ENCODE peak calls at places on chromosome 2, in ten cellular contexts. One of them, this sample, is unnamed.

GRCh38 chr2:33406622-33407021 is 69.8 kb upstream of the RASGRP3 start:
- DNase-seq in astrocyte: peak; percentile 70
- DNase-seq in T-helper 2 cell: no peak
- DNase-seq in endothelial cell of umbilical vein: no peak
- DNase-seq in AG10803: peak; percentile 76
- DNase-seq in CD4-positive, CD25-positive, alpha-beta regulatory T cell: no peak
- DNase-seq in fibroblast of pulmonary artery: no peak
- DNase-seq in NCI-H1694 treated with DMSO at 0.1 percent for 48 hours: no peak
- DNase-seq in KG1: no peak
- DNase-seq in NCI-H1092 treated with DMSO at 0.1 percent for 48 hours: no peak
- DNase-seq in this sample: no peak

GRCh38 chr2:237482485-237482884 is 4.6 kb upstream of the MLPH start:
- DNase-seq in astrocyte: no peak
- DNase-seq in T-helper 2 cell: no peak
- DNase-seq in endothelial cell of umbilical vein: no peak
- DNase-seq in AG10803: peak; percentile 62
- DNase-seq in CD4-positive, CD25-positive, alpha-beta regulatory T cell: no peak
- DNase-seq in fibroblast of pulmonary artery: no peak
- DNase-seq in NCI-H1694 treated with DMSO at 0.1 percent for 48 hours: no peak
- DNase-seq in KG1: no peak
- DNase-seq in NCI-H1092 treated with DMSO at 0.1 percent for 48 hours: peak; percentile 86
- DNase-seq in this sample: no peak

GRCh38 chr2:37322368-37322767 is 2.3 kb downstream of the PRKD3 start:
- DNase-seq in astrocyte: peak; percentile 42
- DNase-seq in T-helper 2 cell: no peak
- DNase-seq in endothelial cell of umbilical vein: peak; percentile 54
- DNase-seq in AG10803: peak; percentile 68
- DNase-seq in CD4-positive, CD25-positive, alpha-beta regulatory T cell: no peak
- DNase-seq in fibroblast of pulmonary artery: peak; percentile 55
- DNase-seq in NCI-H1694 treated with DMSO at 0.1 percent for 48 hours: no peak
- DNase-seq in KG1: no peak
- DNase-seq in NCI-H1092 treated with DMSO at 0.1 percent for 48 hours: no peak
- DNase-seq in this sample: no peak

GRCh38 chr2:119469661-119470297 is 38.1 kb downstream of the TMEM37 start:
- DNase-seq in astrocyte: no peak
- DNase-seq in T-helper 2 cell: no peak
- DNase-seq in endothelial cell of umbilical vein: no peak
- DNase-seq in AG10803: no peak
- DNase-seq in CD4-positive, CD25-positive, alpha-beta regulatory T cell: no peak
- DNase-seq in fibroblast of pulmonary artery: no peak
- DNase-seq in NCI-H1694 treated with DMSO at 0.1 percent for 48 hours: no peak
- DNase-seq in KG1: no peak
- DNase-seq in NCI-H1092 treated with DMSO at 0.1 percent for 48 hours: peak; percentile 77
- DNase-seq in this sample: no peak

GRCh38 chr2:239498981-239499633 is 98.3 kb upstream of the HDAC4 start:
- DNase-seq in astrocyte: peak; percentile 57
- DNase-seq in T-helper 2 cell: no peak
- DNase-seq in endothelial cell of umbilical vein: no peak
- DNase-seq in AG10803: peak; percentile 66
- DNase-seq in CD4-positive, CD25-positive, alpha-beta regulatory T cell: no peak
- DNase-seq in fibroblast of pulmonary artery: peak; percentile 57
- DNase-seq in NCI-H1694 treated with DMSO at 0.1 percent for 48 hours: no peak
- DNase-seq in KG1: no peak
- DNase-seq in NCI-H1092 treated with DMSO at 0.1 percent for 48 hours: no peak
- DNase-seq in this sample: no peak

GRCh38 chr2:12488365-12488972 is 228.3 kb upstream of the TRIB2 start:
- DNase-seq in astrocyte: no peak
- DNase-seq in T-helper 2 cell: no peak
- DNase-seq in endothelial cell of umbilical vein: no peak
- DNase-seq in AG10803: no peak
- DNase-seq in CD4-positive, CD25-positive, alpha-beta regulatory T cell: peak; percentile 56
- DNase-seq in fibroblast of pulmonary artery: no peak
- DNase-seq in NCI-H1694 treated with DMSO at 0.1 percent for 48 hours: no peak
- DNase-seq in KG1: no peak
- DNase-seq in NCI-H1092 treated with DMSO at 0.1 percent for 48 hours: no peak
- DNase-seq in this sample: no peak

GRCh38 chr2:30761226-30761625 is 46.0 kb downstream of the CAPN13 start:
- DNase-seq in astrocyte: no peak
- DNase-seq in T-helper 2 cell: no peak
- DNase-seq in endothelial cell of umbilical vein: no peak
- DNase-seq in AG10803: no peak
- DNase-seq in CD4-positive, CD25-positive, alpha-beta regulatory T cell: no peak
- DNase-seq in fibroblast of pulmonary artery: no peak
- DNase-seq in NCI-H1694 treated with DMSO at 0.1 percent for 48 hours: no peak
- DNase-seq in KG1: no peak
- DNase-seq in NCI-H1092 treated with DMSO at 0.1 percent for 48 hours: no peak
- DNase-seq in this sample: no peak

GRCh38 chr2:241030883-241031282 is 32.5 kb downstream of the SNED1 start:
- DNase-seq in astrocyte: no peak
- DNase-seq in T-helper 2 cell: no peak
- DNase-seq in endothelial cell of umbilical vein: no peak
- DNase-seq in AG10803: no peak
- DNase-seq in CD4-positive, CD25-positive, alpha-beta regulatory T cell: no peak
- DNase-seq in fibroblast of pulmonary artery: no peak
- DNase-seq in NCI-H1694 treated with DMSO at 0.1 percent for 48 hours: no peak
- DNase-seq in KG1: no peak
- DNase-seq in NCI-H1092 treated with DMSO at 0.1 percent for 48 hours: no peak
- DNase-seq in this sample: no peak

GRCh38 chr2:128746356-128746755 is 427.7 kb upstream of the HS6ST1 start:
- DNase-seq in astrocyte: peak; percentile 97
- DNase-seq in T-helper 2 cell: no peak
- DNase-seq in endothelial cell of umbilical vein: no peak
- DNase-seq in AG10803: no peak
- DNase-seq in CD4-positive, CD25-positive, alpha-beta regulatory T cell: no peak
- DNase-seq in fibroblast of pulmonary artery: peak; percentile 96
- DNase-seq in NCI-H1694 treated with DMSO at 0.1 percent for 48 hours: no peak
- DNase-seq in KG1: no peak
- DNase-seq in NCI-H1092 treated with DMSO at 0.1 percent for 48 hours: no peak
- DNase-seq in this sample: no peak

GRCh38 chr2:238596571-238597551 is 170.1 kb downstream of the ASB1 start:
- DNase-seq in astrocyte: peak; percentile 93
- DNase-seq in T-helper 2 cell: no peak
- DNase-seq in endothelial cell of umbilical vein: peak; percentile 93
- DNase-seq in AG10803: peak; percentile 96
- DNase-seq in CD4-positive, CD25-positive, alpha-beta regulatory T cell: no peak
- DNase-seq in fibroblast of pulmonary artery: peak; percentile 97
- DNase-seq in NCI-H1694 treated with DMSO at 0.1 percent for 48 hours: no peak
- DNase-seq in KG1: no peak
- DNase-seq in NCI-H1092 treated with DMSO at 0.1 percent for 48 hours: peak; percentile 1
- DNase-seq in this sample: no peak

GRCh38 chr2:55026202-55026601 is 24.0 kb downstream of the RTN4 start:
- DNase-seq in astrocyte: no peak
- DNase-seq in T-helper 2 cell: no peak
- DNase-seq in endothelial cell of umbilical vein: peak; percentile 22
- DNase-seq in AG10803: peak; percentile 77
- DNase-seq in CD4-positive, CD25-positive, alpha-beta regulatory T cell: no peak
- DNase-seq in fibroblast of pulmonary artery: peak; percentile 75
- DNase-seq in NCI-H1694 treated with DMSO at 0.1 percent for 48 hours: no peak
- DNase-seq in KG1: no peak
- DNase-seq in NCI-H1092 treated with DMSO at 0.1 percent for 48 hours: no peak
- DNase-seq in this sample: no peak

GRCh38 chr2:237181844-237182243 is 96.2 kb downstream of the COPS8 start:
- DNase-seq in astrocyte: peak; percentile 96
- DNase-seq in T-helper 2 cell: no peak
- DNase-seq in endothelial cell of umbilical vein: no peak
- DNase-seq in AG10803: peak; percentile 94
- DNase-seq in CD4-positive, CD25-positive, alpha-beta regulatory T cell: no peak
- DNase-seq in fibroblast of pulmonary artery: peak; percentile 93
- DNase-seq in NCI-H1694 treated with DMSO at 0.1 percent for 48 hours: no peak
- DNase-seq in KG1: no peak
- DNase-seq in NCI-H1092 treated with DMSO at 0.1 percent for 48 hours: no peak
- DNase-seq in this sample: no peak

This sample was measured in amygdala.